ENCODE peak calls at places on chromosome 20, in seven cellular contexts. One of them, this sample, is unnamed.

GRCh38 chr20:63896136-63896890 is 1.4 kb downstream of the DNAJC5 start:
- DNase-seq in bronchial epithelial cell: peak
- DNase-seq in uterus: no peak
- DNase-seq in heart right ventricle: peak
- DNase-seq in neural progenitor cell: peak
- DNase-seq in ovary: no peak
- DNase-seq in breast epithelium: no peak
- DNase-seq in this sample: peak

GRCh38 chr20:55103188-55103587 is 627.8 kb downstream of the DOK5 start:
- DNase-seq in breast epithelium: no peak
- DNase-seq in neural progenitor cell: no peak
- DNase-seq in ovary: no peak
- DNase-seq in heart right ventricle: no peak
- DNase-seq in uterus: no peak
- DNase-seq in bronchial epithelial cell: no peak
- DNase-seq in this sample: peak

GRCh38 chr20:53691811-53692192 is 98.2 kb upstream of the ZNF217 start:
- DNase-seq in neural progenitor cell: no peak
- DNase-seq in heart right ventricle: no peak
- DNase-seq in uterus: no peak
- DNase-seq in breast epithelium: no peak
- DNase-seq in ovary: no peak
- DNase-seq in bronchial epithelial cell: no peak
- DNase-seq in this sample: no peak

GRCh38 chr20:53827996-53828672 is 234.5 kb upstream of the ZNF217 start:
- DNase-seq in ovary: no peak
- DNase-seq in neural progenitor cell: no peak
- DNase-seq in breast epithelium: no peak
- DNase-seq in bronchial epithelial cell: peak
- DNase-seq in heart right ventricle: peak
- DNase-seq in uterus: peak
- DNase-seq in this sample: no peak

GRCh38 chr20:20076297-20077065 is 24.1 kb downstream of the CFAP61 start:
- DNase-seq in uterus: no peak
- DNase-seq in heart right ventricle: no peak
- DNase-seq in neural progenitor cell: no peak
- DNase-seq in bronchial epithelial cell: peak
- DNase-seq in breast epithelium: no peak
- DNase-seq in ovary: no peak
- DNase-seq in this sample: no peak

GRCh38 chr20:39295301-39295700 is 333.2 kb downstream of the DHX35 start:
- DNase-seq in heart right ventricle: no peak
- DNase-seq in uterus: no peak
- DNase-seq in bronchial epithelial cell: no peak
- DNase-seq in breast epithelium: no peak
- DNase-seq in neural progenitor cell: no peak
- DNase-seq in ovary: no peak
- DNase-seq in this sample: no peak

GRCh38 chr20:46012926-46013825 is 4.5 kb downstream of the MMP9 start:
- DNase-seq in bronchial epithelial cell: no peak
- DNase-seq in neural progenitor cell: no peak
- DNase-seq in ovary: no peak
- DNase-seq in breast epithelium: no peak
- DNase-seq in uterus: no peak
- DNase-seq in heart right ventricle: no peak
- DNase-seq in this sample: no peak

GRCh38 chr20:57384953-57385761 is 6.0 kb upstream of the RBM38 start:
- DNase-seq in neural progenitor cell: no peak
- DNase-seq in breast epithelium: no peak
- DNase-seq in uterus: no peak
- DNase-seq in heart right ventricle: no peak
- DNase-seq in bronchial epithelial cell: no peak
- DNase-seq in ovary: no peak
- DNase-seq in this sample: no peak

GRCh38 chr20:6075428-6076219 is 21.8 kb upstream of the LRRN4 start:
- DNase-seq in neural progenitor cell: no peak
- DNase-seq in ovary: peak
- DNase-seq in breast epithelium: no peak
- DNase-seq in heart right ventricle: peak
- DNase-seq in bronchial epithelial cell: no peak
- DNase-seq in uterus: no peak
- DNase-seq in this sample: no peak

GRCh38 chr20:16054917-16055316 is 518.3 kb downstream of the KIF16B start:
- DNase-seq in ovary: no peak
- DNase-seq in neural progenitor cell: no peak
- DNase-seq in uterus: no peak
- DNase-seq in bronchial epithelial cell: no peak
- DNase-seq in breast epithelium: no peak
- DNase-seq in heart right ventricle: no peak
- DNase-seq in this sample: no peak

GRCh38 chr20:16708590-16708989 is 21.2 kb upstream of the SNRPB2 start:
- DNase-seq in ovary: no peak
- DNase-seq in neural progenitor cell: no peak
- DNase-seq in bronchial epithelial cell: no peak
- DNase-seq in heart right ventricle: no peak
- DNase-seq in breast epithelium: no peak
- DNase-seq in uterus: no peak
- DNase-seq in this sample: no peak

GRCh38 chr20:58797371-58798050 is 53.2 kb downstream of the GNAS-AS1 start:
- DNase-seq in uterus: no peak
- DNase-seq in breast epithelium: no peak
- DNase-seq in ovary: no peak
- DNase-seq in bronchial epithelial cell: no peak
- DNase-seq in neural progenitor cell: no peak
- DNase-seq in heart right ventricle: no peak
- DNase-seq in this sample: no peak

GRCh38 chr20:60977896-60978295 is 274.2 kb upstream of the CDH4 start:
- DNase-seq in breast epithelium: no peak
- DNase-seq in uterus: no peak
- DNase-seq in ovary: no peak
- DNase-seq in heart right ventricle: no peak
- DNase-seq in neural progenitor cell: no peak
- DNase-seq in bronchial epithelial cell: no peak
- DNase-seq in this sample: no peak

GRCh38 chr20:32537657-32538525 is 47.2 kb downstream of the NOL4L start:
- DNase-seq in breast epithelium: no peak
- DNase-seq in uterus: no peak
- DNase-seq in bronchial epithelial cell: no peak
- DNase-seq in neural progenitor cell: no peak
- DNase-seq in heart right ventricle: no peak
- DNase-seq in ovary: no peak
- DNase-seq in this sample: no peak

DNA sequence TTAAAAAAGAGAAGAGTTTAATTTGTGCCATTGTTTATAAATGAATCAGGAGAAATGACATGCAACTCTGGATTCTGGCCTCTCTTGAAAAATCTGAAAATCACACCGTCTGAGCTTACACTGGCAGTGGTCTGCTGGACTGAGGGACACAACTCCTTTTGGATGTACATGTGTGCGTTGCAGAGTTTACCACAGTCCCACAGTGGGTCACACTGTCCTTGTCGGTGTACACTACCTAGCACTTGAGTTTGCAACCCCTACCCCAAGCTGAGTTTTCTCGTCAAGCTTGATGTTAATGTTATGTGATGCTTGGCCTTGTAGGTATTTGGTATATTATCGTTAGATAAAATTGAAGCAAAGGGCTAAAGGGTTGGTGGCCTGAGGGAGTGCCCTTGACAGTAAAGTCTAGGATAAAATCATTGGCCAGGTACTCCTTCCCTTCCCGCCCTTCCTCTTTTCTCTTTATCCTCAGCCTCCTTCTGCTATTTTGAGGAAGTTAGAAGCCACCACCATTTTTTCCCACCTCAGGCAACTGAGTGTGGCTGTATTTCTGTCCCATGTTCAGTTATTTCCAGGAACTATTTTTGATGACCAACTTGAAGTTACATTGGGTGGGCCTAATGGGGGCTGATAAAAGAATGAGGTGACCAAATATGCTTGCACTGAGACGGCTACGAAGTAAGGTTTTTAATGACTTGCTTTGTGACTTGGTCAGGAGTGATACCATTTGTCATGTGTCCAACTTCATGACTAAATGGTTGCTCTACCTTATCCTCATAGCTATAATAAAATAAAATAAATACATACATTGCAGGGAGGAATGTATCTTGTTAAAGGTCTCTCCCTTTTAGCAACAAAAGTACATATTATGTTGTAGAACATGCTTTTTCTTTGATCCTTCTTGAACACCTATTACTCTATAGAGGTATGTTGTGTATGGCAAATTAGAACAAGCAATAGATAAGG is 11.8 kb downstream of the PTPN1 start:
- DNase-seq in heart right ventricle: no peak
- DNase-seq in bronchial epithelial cell: no peak
- DNase-seq in neural progenitor cell: no peak
- DNase-seq in breast epithelium: no peak
- DNase-seq in ovary: no peak
- DNase-seq in uterus: no peak
- DNase-seq in this sample: no peak
- H3K4me3 ChIP-seq in heart right ventricle: no peak
- H3K4me3 ChIP-seq in bronchial epithelial cell: no peak
- H3K4me3 ChIP-seq in neural progenitor cell: no peak
- H3K4me3 ChIP-seq in breast epithelium: no peak
- H3K4me3 ChIP-seq in ovary: no peak
- H3K4me3 ChIP-seq in uterus: no peak
- H3K4me3 ChIP-seq in this sample: no peak

DNA sequence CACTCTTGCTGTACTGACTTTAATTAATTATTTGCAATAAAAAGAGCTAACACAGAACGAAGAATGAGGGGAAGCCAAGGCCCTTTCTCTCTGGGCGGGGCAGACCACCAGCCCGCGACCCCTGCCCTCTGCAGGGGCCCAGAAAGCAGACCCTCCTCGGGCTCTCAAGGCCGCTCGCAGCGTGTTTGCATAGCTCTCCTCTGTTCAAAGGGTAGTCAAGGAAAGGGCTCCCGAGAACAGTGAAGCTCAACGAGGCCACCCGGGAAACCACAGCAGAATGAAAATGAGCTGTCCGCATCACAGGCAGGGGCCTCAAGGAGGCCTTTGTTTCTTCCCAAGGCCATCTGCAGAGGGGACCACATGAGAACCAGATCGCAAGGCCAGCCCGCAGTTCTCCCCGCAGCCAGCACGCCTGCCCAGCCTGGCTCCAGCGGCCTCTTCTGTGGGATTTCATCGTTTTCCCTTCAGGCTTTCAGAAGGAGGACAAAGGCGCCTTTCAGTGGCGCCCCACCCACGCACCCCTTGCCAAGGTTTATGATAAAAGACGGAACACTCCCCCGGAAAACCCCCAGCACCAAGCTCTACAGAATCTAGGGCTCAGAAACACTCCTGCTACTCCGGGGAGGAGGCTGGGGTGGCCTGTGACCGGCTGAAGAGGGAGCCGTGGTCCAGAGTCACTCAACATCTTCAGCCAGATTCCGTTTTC is 25.3 kb downstream of the ACSS1 start:
- DNase-seq in bronchial epithelial cell: no peak
- DNase-seq in neural progenitor cell: peak
- DNase-seq in ovary: peak
- DNase-seq in heart right ventricle: peak
- DNase-seq in uterus: peak
- DNase-seq in breast epithelium: no peak
- DNase-seq in this sample: peak
- H3K4me3 ChIP-seq in bronchial epithelial cell: no peak
- H3K4me3 ChIP-seq in neural progenitor cell: no peak
- H3K4me3 ChIP-seq in ovary: no peak
- H3K4me3 ChIP-seq in heart right ventricle: no peak
- H3K4me3 ChIP-seq in uterus: no peak
- H3K4me3 ChIP-seq in breast epithelium: peak
- H3K4me3 ChIP-seq in this sample: no peak

GRCh38 chr20:3173582-3174441 is 463 bp upstream of the LZTS3 start:
- DNase-seq in neural progenitor cell: peak
- DNase-seq in uterus: peak
- DNase-seq in breast epithelium: peak
- DNase-seq in heart right ventricle: peak
- DNase-seq in bronchial epithelial cell: peak
- DNase-seq in ovary: peak
- DNase-seq in this sample: peak
- H3K4me3 ChIP-seq in neural progenitor cell: peak
- H3K4me3 ChIP-seq in uterus: peak
- H3K4me3 ChIP-seq in breast epithelium: peak
- H3K4me3 ChIP-seq in heart right ventricle: peak
- H3K4me3 ChIP-seq in bronchial epithelial cell: peak
- H3K4me3 ChIP-seq in ovary: peak
- H3K4me3 ChIP-seq in this sample: peak

DNA sequence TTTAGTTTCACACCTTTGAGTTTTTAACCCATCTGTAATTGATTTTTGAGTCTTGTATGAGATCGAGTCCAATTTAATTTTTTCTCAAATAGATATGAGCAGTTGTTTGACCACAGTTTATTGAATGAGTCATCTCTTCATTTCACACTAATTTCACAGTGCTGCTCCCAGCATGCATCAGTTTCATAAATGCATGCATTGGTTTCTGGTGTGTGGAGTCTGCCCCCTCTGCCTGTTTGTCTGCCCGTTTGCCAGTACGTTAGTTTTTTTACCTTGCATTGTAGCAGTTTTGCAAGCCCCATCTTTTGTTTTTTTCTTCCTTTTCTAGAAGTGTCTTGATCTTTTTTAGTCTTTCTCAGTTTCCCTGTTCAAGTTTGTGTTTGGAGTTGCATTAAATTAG is 11.9 kb downstream of the SLX4IP start:
- DNase-seq in ovary: no peak
- DNase-seq in heart right ventricle: no peak
- DNase-seq in uterus: no peak
- DNase-seq in breast epithelium: no peak
- DNase-seq in bronchial epithelial cell: peak
- DNase-seq in neural progenitor cell: no peak
- DNase-seq in this sample: peak
- H3K4me3 ChIP-seq in ovary: no peak
- H3K4me3 ChIP-seq in heart right ventricle: no peak
- H3K4me3 ChIP-seq in uterus: no peak
- H3K4me3 ChIP-seq in breast epithelium: no peak
- H3K4me3 ChIP-seq in bronchial epithelial cell: no peak
- H3K4me3 ChIP-seq in neural progenitor cell: no peak
- H3K4me3 ChIP-seq in this sample: no peak

DNA sequence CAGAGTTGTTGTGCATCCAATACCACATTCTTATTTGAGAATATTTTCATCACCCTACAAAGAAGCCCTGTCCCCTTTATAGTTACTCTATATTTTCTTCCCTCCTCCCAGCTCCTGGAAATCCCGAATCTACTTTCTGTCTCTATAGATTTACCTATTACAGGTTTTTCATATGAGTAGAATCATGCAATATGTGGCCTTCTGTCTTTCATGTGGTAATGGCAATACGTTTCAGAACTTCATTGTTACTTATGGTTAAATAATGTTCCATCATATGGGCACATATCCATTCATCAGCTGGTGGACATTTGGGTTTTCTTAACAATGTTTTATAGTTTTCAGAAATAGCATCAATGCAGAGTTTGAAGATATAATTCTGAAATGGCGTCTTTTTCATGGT is 17.1 kb downstream of the GINS1 start:
- DNase-seq in ovary: no peak
- DNase-seq in breast epithelium: no peak
- DNase-seq in heart right ventricle: no peak
- DNase-seq in neural progenitor cell: no peak
- DNase-seq in uterus: no peak
- DNase-seq in bronchial epithelial cell: no peak
- DNase-seq in this sample: no peak
- H3K4me3 ChIP-seq in ovary: no peak
- H3K4me3 ChIP-seq in breast epithelium: no peak
- H3K4me3 ChIP-seq in heart right ventricle: no peak
- H3K4me3 ChIP-seq in neural progenitor cell: no peak
- H3K4me3 ChIP-seq in uterus: no peak
- H3K4me3 ChIP-seq in bronchial epithelial cell: no peak
- H3K4me3 ChIP-seq in this sample: no peak

This sample was measured in colonic mucosa.